ENCODE peak calls at places on chromosome 6, in six cellular contexts. One of them, this sample, is unnamed.

GRCh38 chr6:17013701-17014100 is 88.1 kb upstream of the STMND1 start:
- DNase-seq in endodermal cell: no peak
- DNase-seq in ascending aorta: no peak
- DNase-seq in ovary: no peak
- DNase-seq in AG04450: peak
- DNase-seq in OCI-LY7: no peak
- DNase-seq in this sample: no peak

GRCh38 chr6:960356-960755 is 267.4 kb upstream of the EXOC2 start:
- DNase-seq in endodermal cell: peak
- DNase-seq in ascending aorta: no peak
- DNase-seq in ovary: no peak
- DNase-seq in AG04450: no peak
- DNase-seq in OCI-LY7: no peak
- DNase-seq in this sample: no peak

GRCh38 chr6:13929196-13929595 is 4.4 kb downstream of the RNF182 start:
- DNase-seq in endodermal cell: no peak
- DNase-seq in ascending aorta: no peak
- DNase-seq in ovary: no peak
- DNase-seq in AG04450: no peak
- DNase-seq in OCI-LY7: no peak
- DNase-seq in this sample: no peak

GRCh38 chr6:168171673-168172352 is 92.8 kb upstream of the FRMD1 start:
- DNase-seq in endodermal cell: peak
- DNase-seq in ascending aorta: no peak
- DNase-seq in ovary: no peak
- DNase-seq in AG04450: no peak
- DNase-seq in OCI-LY7: no peak
- DNase-seq in this sample: no peak

GRCh38 chr6:31597006-31597405 is 4.2 kb upstream of the NCR3 start:
- DNase-seq in endodermal cell: no peak
- DNase-seq in ascending aorta: no peak
- DNase-seq in ovary: no peak
- DNase-seq in AG04450: no peak
- DNase-seq in OCI-LY7: peak
- DNase-seq in this sample: no peak

GRCh38 chr6:54493138-54493537 is 184.9 kb downstream of the TINAG start:
- DNase-seq in endodermal cell: no peak
- DNase-seq in ascending aorta: no peak
- DNase-seq in ovary: no peak
- DNase-seq in AG04450: peak
- DNase-seq in OCI-LY7: no peak
- DNase-seq in this sample: no peak

GRCh38 chr6:143727035-143727434 is 49.3 kb downstream of the PHACTR2 start:
- DNase-seq in endodermal cell: no peak
- DNase-seq in ascending aorta: no peak
- DNase-seq in ovary: no peak
- DNase-seq in AG04450: no peak
- DNase-seq in OCI-LY7: no peak
- DNase-seq in this sample: no peak

GRCh38 chr6:107114872-107115694 is at the start of gene BEND3:
- DNase-seq in endodermal cell: peak
- DNase-seq in ascending aorta: no peak
- DNase-seq in ovary: peak
- DNase-seq in AG04450: no peak
- DNase-seq in OCI-LY7: peak
- DNase-seq in this sample: peak

GRCh38 chr6:161694995-161695394 is 421.1 kb upstream of the AGPAT4 start:
- DNase-seq in endodermal cell: peak
- DNase-seq in ascending aorta: no peak
- DNase-seq in ovary: no peak
- DNase-seq in AG04450: no peak
- DNase-seq in OCI-LY7: peak
- DNase-seq in this sample: no peak

GRCh38 chr6:69729870-69730449 is 66.8 kb downstream of the LMBRD1 start:
- DNase-seq in endodermal cell: no peak
- DNase-seq in ascending aorta: no peak
- DNase-seq in ovary: no peak
- DNase-seq in AG04450: no peak
- DNase-seq in OCI-LY7: peak
- DNase-seq in this sample: no peak

GRCh38 chr6:143368426-143368825 is 82.1 kb downstream of the ADAT2 start:
- DNase-seq in endodermal cell: no peak
- DNase-seq in ascending aorta: no peak
- DNase-seq in ovary: no peak
- DNase-seq in AG04450: peak
- DNase-seq in OCI-LY7: no peak
- DNase-seq in this sample: no peak

GRCh38 chr6:19204445-19204844 is 632.7 kb upstream of the ID4 start:
- DNase-seq in endodermal cell: no peak
- DNase-seq in ascending aorta: no peak
- DNase-seq in ovary: no peak
- DNase-seq in AG04450: no peak
- DNase-seq in OCI-LY7: no peak
- DNase-seq in this sample: no peak

GRCh38 chr6:90080876-90081464 is 186.7 kb downstream of the GJA10 start:
- DNase-seq in endodermal cell: no peak
- DNase-seq in ascending aorta: no peak
- DNase-seq in ovary: no peak
- DNase-seq in AG04450: no peak
- DNase-seq in OCI-LY7: no peak
- DNase-seq in this sample: no peak

GRCh38 chr6:138087549-138087948 is 19.7 kb downstream of the PERP start:
- DNase-seq in endodermal cell: peak
- DNase-seq in ascending aorta: no peak
- DNase-seq in ovary: no peak
- DNase-seq in AG04450: no peak
- DNase-seq in OCI-LY7: no peak
- DNase-seq in this sample: no peak

GRCh38 chr6:21522007-21522758 is 71.4 kb upstream of the SOX4 start:
- DNase-seq in endodermal cell: no peak
- DNase-seq in ascending aorta: no peak
- DNase-seq in ovary: no peak
- DNase-seq in AG04450: no peak
- DNase-seq in OCI-LY7: no peak
- DNase-seq in this sample: no peak

GRCh38 chr6:154474636-154475428 is 35.7 kb downstream of the CNKSR3 start:
- DNase-seq in endodermal cell: peak
- DNase-seq in ascending aorta: peak
- DNase-seq in ovary: no peak
- DNase-seq in AG04450: no peak
- DNase-seq in OCI-LY7: no peak
- DNase-seq in this sample: no peak

GRCh38 chr6:141669141-141669540 is 463.6 kb upstream of the GJE1 start:
- DNase-seq in endodermal cell: no peak
- DNase-seq in ascending aorta: no peak
- DNase-seq in ovary: no peak
- DNase-seq in AG04450: no peak
- DNase-seq in OCI-LY7: no peak
- DNase-seq in this sample: no peak

GRCh38 chr6:99344289-99344688 is 5.2 kb downstream of the FAXC start:
- DNase-seq in endodermal cell: no peak
- DNase-seq in ascending aorta: no peak
- DNase-seq in ovary: no peak
- DNase-seq in AG04450: peak
- DNase-seq in OCI-LY7: no peak
- DNase-seq in this sample: no peak

GRCh38 chr6:42104095-42104806 is 38.2 kb downstream of the C6orf132 start:
- DNase-seq in endodermal cell: peak
- DNase-seq in ascending aorta: no peak
- DNase-seq in ovary: peak
- DNase-seq in AG04450: no peak
- DNase-seq in OCI-LY7: peak
- DNase-seq in this sample: no peak

GRCh38 chr6:116010400-116011095 is 50.1 kb downstream of the FRK start:
- DNase-seq in endodermal cell: peak
- DNase-seq in ascending aorta: no peak
- DNase-seq in ovary: peak
- DNase-seq in AG04450: peak
- DNase-seq in OCI-LY7: peak
- DNase-seq in this sample: peak

GRCh38 chr6:157292202-157292601 is 31.1 kb downstream of the TMEM242 start:
- DNase-seq in endodermal cell: no peak
- DNase-seq in ascending aorta: no peak
- DNase-seq in ovary: no peak
- DNase-seq in AG04450: no peak
- DNase-seq in OCI-LY7: peak
- DNase-seq in this sample: no peak

GRCh38 chr6:55239099-55239498 is 64.8 kb downstream of the HCRTR2 start:
- DNase-seq in endodermal cell: no peak
- DNase-seq in ascending aorta: no peak
- DNase-seq in ovary: no peak
- DNase-seq in AG04450: no peak
- DNase-seq in OCI-LY7: no peak
- DNase-seq in this sample: no peak

GRCh38 chr6:45605971-45606370 is 228.2 kb upstream of the SUPT3H start:
- DNase-seq in endodermal cell: no peak
- DNase-seq in ascending aorta: no peak
- DNase-seq in ovary: no peak
- DNase-seq in AG04450: no peak
- DNase-seq in OCI-LY7: no peak
- DNase-seq in this sample: no peak

GRCh38 chr6:166673309-166673708 is 46.3 kb upstream of the RPS6KA2 start:
- DNase-seq in endodermal cell: no peak
- DNase-seq in ascending aorta: no peak
- DNase-seq in ovary: no peak
- DNase-seq in AG04450: no peak
- DNase-seq in OCI-LY7: no peak
- DNase-seq in this sample: no peak

GRCh38 chr6:467111-467510 is 75.6 kb downstream of the IRF4 start:
- DNase-seq in endodermal cell: no peak
- DNase-seq in ascending aorta: no peak
- DNase-seq in ovary: no peak
- DNase-seq in AG04450: no peak
- DNase-seq in OCI-LY7: no peak
- DNase-seq in this sample: no peak

GRCh38 chr6:24802271-24803059 is 3.7 kb upstream of the ARMH2 start:
- DNase-seq in endodermal cell: peak
- DNase-seq in ascending aorta: no peak
- DNase-seq in ovary: no peak
- DNase-seq in AG04450: no peak
- DNase-seq in OCI-LY7: no peak
- DNase-seq in this sample: no peak
- H3K27ac ChIP-seq in endodermal cell: no peak
- H3K27ac ChIP-seq in ascending aorta: no peak
- H3K27ac ChIP-seq in ovary: no peak
- H3K27ac ChIP-seq in AG04450: no peak
- H3K27ac ChIP-seq in OCI-LY7: no peak
- H3K27ac ChIP-seq in this sample: no peak

GRCh38 chr6:56378507-56378906 is 131.1 kb upstream of the COL21A1 start:
- DNase-seq in endodermal cell: no peak
- DNase-seq in ascending aorta: no peak
- DNase-seq in ovary: no peak
- DNase-seq in AG04450: no peak
- DNase-seq in OCI-LY7: no peak
- DNase-seq in this sample: no peak

GRCh38 chr6:56377295-56377694 is 129.9 kb upstream of the COL21A1 start:
- DNase-seq in endodermal cell: no peak
- DNase-seq in ascending aorta: no peak
- DNase-seq in ovary: no peak
- DNase-seq in AG04450: no peak
- DNase-seq in OCI-LY7: no peak
- DNase-seq in this sample: no peak

GRCh38 chr6:56375806-56376205 is 128.4 kb upstream of the COL21A1 start:
- DNase-seq in endodermal cell: no peak
- DNase-seq in ascending aorta: no peak
- DNase-seq in ovary: no peak
- DNase-seq in AG04450: no peak
- DNase-seq in OCI-LY7: no peak
- DNase-seq in this sample: no peak

GRCh38 chr6:56372621-56373020 is 125.2 kb upstream of the COL21A1 start:
- DNase-seq in endodermal cell: no peak
- DNase-seq in ascending aorta: no peak
- DNase-seq in ovary: no peak
- DNase-seq in AG04450: no peak
- DNase-seq in OCI-LY7: no peak
- DNase-seq in this sample: no peak

GRCh38 chr6:56374841-56375369 is 127.5 kb upstream of the COL21A1 start:
- DNase-seq in endodermal cell: no peak
- DNase-seq in ascending aorta: no peak
- DNase-seq in ovary: no peak
- DNase-seq in AG04450: peak
- DNase-seq in OCI-LY7: no peak
- DNase-seq in this sample: no peak
- H3K4me3 ChIP-seq in endodermal cell: no peak
- H3K4me3 ChIP-seq in ascending aorta: peak
- H3K4me3 ChIP-seq in ovary: peak
- H3K4me3 ChIP-seq in AG04450: peak
- H3K4me3 ChIP-seq in OCI-LY7: no peak
- H3K4me3 ChIP-seq in this sample: no peak

GRCh38 chr6:37612475-37612874 is 85.2 kb downstream of the MDGA1 start:
- DNase-seq in endodermal cell: no peak
- DNase-seq in ascending aorta: no peak
- DNase-seq in ovary: no peak
- DNase-seq in AG04450: no peak
- DNase-seq in OCI-LY7: no peak
- DNase-seq in this sample: no peak

GRCh38 chr6:37603284-37603683 is 94.4 kb downstream of the MDGA1 start:
- DNase-seq in endodermal cell: no peak
- DNase-seq in ascending aorta: no peak
- DNase-seq in ovary: no peak
- DNase-seq in AG04450: no peak
- DNase-seq in OCI-LY7: no peak
- DNase-seq in this sample: no peak

GRCh38 chr6:37608587-37608986 is 89.1 kb downstream of the MDGA1 start:
- DNase-seq in endodermal cell: no peak
- DNase-seq in ascending aorta: no peak
- DNase-seq in ovary: no peak
- DNase-seq in AG04450: no peak
- DNase-seq in OCI-LY7: no peak
- DNase-seq in this sample: no peak

GRCh38 chr6:37611516-37611915 is 86.2 kb downstream of the MDGA1 start:
- DNase-seq in endodermal cell: no peak
- DNase-seq in ascending aorta: no peak
- DNase-seq in ovary: no peak
- DNase-seq in AG04450: no peak
- DNase-seq in OCI-LY7: no peak
- DNase-seq in this sample: no peak

DNA sequence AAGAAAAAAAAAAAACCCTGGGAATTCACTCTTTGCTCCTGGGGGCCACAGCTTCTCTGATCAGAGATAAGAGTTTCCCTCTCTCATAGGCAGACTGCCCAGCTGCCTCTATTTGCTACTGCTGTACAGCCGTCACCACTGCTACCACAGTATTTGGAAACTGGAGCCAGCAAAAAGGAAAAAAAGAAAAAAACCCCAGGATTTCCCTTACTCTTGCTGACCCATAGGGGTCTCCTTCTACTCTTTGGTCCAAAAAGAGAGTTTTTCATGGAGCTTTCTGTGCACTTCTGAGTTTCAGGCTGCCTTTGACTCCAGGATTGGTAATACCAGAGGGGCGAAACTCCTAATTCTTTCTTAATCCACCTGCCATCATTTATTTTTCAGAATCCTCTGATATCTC is 89.7 kb downstream of the MDGA1 start:
- DNase-seq in endodermal cell: no peak
- DNase-seq in ascending aorta: no peak
- DNase-seq in ovary: no peak
- DNase-seq in AG04450: peak
- DNase-seq in OCI-LY7: no peak
- DNase-seq in this sample: no peak
- TF ChIP-seq CTCF in endodermal cell: peak
- TF ChIP-seq CTCF in ascending aorta: no peak
- TF ChIP-seq CTCF in ovary: no peak
- TF ChIP-seq CTCF in AG04450: peak
- TF ChIP-seq CTCF in OCI-LY7: peak
- TF ChIP-seq CTCF in this sample: peak

GRCh38 chr6:26502169-26502568 is 2.1 kb downstream of the BTN1A1 start:
- DNase-seq in endodermal cell: no peak
- DNase-seq in ascending aorta: no peak
- DNase-seq in ovary: no peak
- DNase-seq in AG04450: no peak
- DNase-seq in OCI-LY7: peak
- DNase-seq in this sample: no peak
- H3K27ac ChIP-seq in endodermal cell: no peak
- H3K27ac ChIP-seq in ascending aorta: no peak
- H3K27ac ChIP-seq in ovary: no peak
- H3K27ac ChIP-seq in AG04450: no peak
- H3K27ac ChIP-seq in OCI-LY7: peak
- H3K27ac ChIP-seq in this sample: no peak

This sample was measured in dorsolateral prefrontal cortex.